ENCODE peak calls at places on chromosomes 1 and 21, in ten cellular contexts. P, B, C, O, H, G, L, K, E and F are unnamed samples.

GRCh38 chr1:167136191-167136614 is 42.3 kb downstream of the STYXL2 start:
- DNase-seq in P (no peak), B (no peak), C (peak; percentile 60), O (peak; percentile 71), H (no peak), G (no peak), L (no peak), K (no peak), E (no peak), F (peak; percentile 25)

GRCh38 chr1:32074841-32075240 is 2.1 kb downstream of the TMEM39B start:
- DNase-seq in P (no peak), B (no peak), C (no peak), O (no peak), H (no peak), G (no peak), L (no peak), K (no peak), E (no peak), F (no peak)

GRCh38 chr1:248890549-248891498 is 15.2 kb upstream of the PGBD2 start:
- DNase-seq in P (no peak), B (no peak), C (no peak), O (no peak), H (no peak), G (no peak), L (no peak), K (no peak), E (no peak), F (peak; percentile 9)

GRCh38 chr1:32239335-32239734 is 7.7 kb upstream of the FAM167B start:
- DNase-seq in P (no peak), B (no peak), C (no peak), O (no peak), H (no peak), G (no peak), L (no peak), K (no peak), E (no peak), F (no peak)

GRCh38 chr1:18452550-18452949 is 28.2 kb upstream of the KLHDC7A start:
- DNase-seq in P (peak; percentile 22), B (no peak), C (peak; percentile 9), O (no peak), H (peak; percentile 50), G (no peak), L (peak; percentile 18), K (no peak), E (no peak), F (no peak)

GRCh38 chr1:186102559-186103148 is 272.4 kb downstream of the TPR start:
- DNase-seq in P (peak; percentile 6), B (no peak), C (peak; percentile 92), O (no peak), H (no peak), G (no peak), L (no peak), K (no peak), E (no peak), F (peak; percentile 79)

GRCh38 chr1:109876617-109877319 is 33.9 kb upstream of the CSF1 start:
- DNase-seq in P (no peak), B (no peak), C (peak; percentile 24), O (no peak), H (no peak), G (no peak), L (no peak), K (no peak), E (no peak), F (peak; percentile 94)

GRCh38 chr1:27755865-27756264 is 17.2 kb upstream of the STX12 start:
- DNase-seq in P (no peak), B (no peak), C (no peak), O (no peak), H (no peak), G (no peak), L (no peak), K (no peak), E (no peak), F (no peak)

GRCh38 chr1:176866011-176866410 is 298.5 kb downstream of the ASTN1 start:
- DNase-seq in P (no peak), B (no peak), C (no peak), O (no peak), H (no peak), G (no peak), L (no peak), K (no peak), E (no peak), F (peak; percentile 64)

GRCh38 chr21:35927262-35927661 is 133.1 kb downstream of the SETD4 start:
- DNase-seq in P (no peak), B (no peak), C (no peak), O (no peak), H (no peak), G (no peak), L (no peak), K (no peak), E (no peak), F (no peak)

GRCh38 chr1:79373481-79374132 is 367.1 kb upstream of the ADGRL4 start:
- DNase-seq in P (no peak), B (no peak), C (no peak), O (no peak), H (no peak), G (no peak), L (no peak), K (no peak), E (peak; percentile 43), F (peak; percentile 51)

GRCh38 chr1:29315262-29315661 is 78.9 kb downstream of the PTPRU start:
- DNase-seq in P (no peak), B (no peak), C (no peak), O (no peak), H (no peak), G (no peak), L (no peak), K (no peak), E (no peak), F (no peak)

GRCh38 chr21:35860181-35860869 is 200.0 kb downstream of the SETD4 start:
- DNase-seq in P (no peak), B (no peak), C (no peak), O (no peak), H (no peak), G (no peak), L (no peak), K (no peak), E (no peak), F (no peak)

GRCh38 chr1:58290685-58291372 is 255.7 kb downstream of the OMA1 start:
- DNase-seq in P (peak; percentile 84), B (no peak), C (peak; percentile 29), O (no peak), H (no peak), G (no peak), L (peak; percentile 62), K (no peak), E (no peak), F (peak; percentile 23)

GRCh38 chr1:81877940-81878339 is 77.2 kb downstream of the ADGRL2 start:
- DNase-seq in P (peak; percentile 27), B (no peak), C (no peak), O (no peak), H (no peak), G (no peak), L (no peak), K (no peak), E (no peak), F (no peak)

GRCh38 chr1:223723351-223723904 is 11.1 kb downstream of the CAPN2 start:
- DNase-seq in P (no peak), B (no peak), C (no peak), O (no peak), H (no peak), G (no peak), L (no peak), K (no peak), E (no peak), F (no peak)
- TF ChIP-seq CTCF in P (no peak), B (no peak), C (no peak), O (no peak), H (no peak), G (no peak), L (no peak), K (no peak), E (no peak), F (no peak)

GRCh38 chr1:221886311-221887090 is 144.6 kb upstream of the DUSP10 start:
- DNase-seq in P (no peak), B (no peak), C (no peak), O (no peak), H (no peak), G (no peak), L (no peak), K (no peak), E (no peak), F (peak; percentile 74)

GRCh38 chr1:221881805-221882581 is 140.1 kb upstream of the DUSP10 start:
- DNase-seq in P (no peak), B (no peak), C (no peak), O (no peak), H (no peak), G (no peak), L (no peak), K (no peak), E (no peak), F (peak; percentile 9)

GRCh38 chr1:221887091-221887746 is 145.3 kb upstream of the DUSP10 start:
- DNase-seq in P (no peak), B (peak; percentile 56), C (peak; percentile 78), O (peak; percentile 90), H (no peak), G (no peak), L (no peak), K (no peak), E (peak; percentile 51), F (peak; percentile 89)

GRCh38 chr1:221887758-221888157 is 145.9 kb upstream of the DUSP10 start:
- DNase-seq in P (no peak), B (no peak), C (no peak), O (no peak), H (no peak), G (no peak), L (no peak), K (no peak), E (no peak), F (no peak)

DNA sequence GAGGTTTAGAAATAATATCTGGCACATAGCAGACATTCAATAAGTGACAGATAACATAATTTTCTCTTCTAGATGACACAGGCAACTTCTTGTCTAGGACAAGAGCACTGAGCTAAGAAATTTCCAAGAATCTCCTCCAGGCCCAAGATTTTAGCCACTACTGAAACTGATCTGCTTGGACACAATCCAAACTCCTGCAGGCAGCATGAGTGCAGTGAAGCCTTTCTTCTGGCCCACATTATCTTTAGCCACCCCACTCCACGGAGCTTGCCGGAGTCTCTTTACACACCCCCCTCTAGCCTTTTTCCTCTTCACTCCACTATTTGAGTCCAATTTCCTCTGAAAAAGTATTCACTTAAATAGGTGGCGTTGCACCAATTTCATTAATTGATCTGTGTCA is 142.9 kb upstream of the DUSP10 start:
- DNase-seq in P (no peak), B (no peak), C (no peak), O (no peak), H (no peak), G (no peak), L (no peak), K (no peak), E (no peak), F (peak; percentile 16)
- TF ChIP-seq CTCF in P (no peak), B (no peak), C (no peak), O (no peak), H (no peak), G (no peak), L (no peak), K (no peak), E (no peak), F (no peak)

GRCh38 chr1:2465371-2466269 is 10.5 kb upstream of the PLCH2 start:
- DNase-seq in P (no peak), B (no peak), C (no peak), O (no peak), H (no peak), G (no peak), L (no peak), K (no peak), E (no peak), F (no peak)
- TF ChIP-seq CTCF in P (no peak), B (no peak), C (no peak), O (no peak), H (no peak), G (no peak), L (no peak), K (no peak), E (no peak), F (no peak)

GRCh38 chr1:62433861-62434611 is 2.8 kb upstream of the USP1 start:
- DNase-seq in P (no peak), B (no peak), C (no peak), O (no peak), H (no peak), G (no peak), L (no peak), K (no peak), E (no peak), F (no peak)
- TF ChIP-seq CTCF in P (no peak), B (no peak), C (peak; percentile 21), O (no peak), H (no peak), G (no peak), L (peak; percentile 34), K (no peak), E (no peak), F (no peak)